ENCODE peak calls at places on chromosomes 7 and 10, in ten cellular contexts. S is uterus, M is esophagus squamous epithelium, N is heart left ventricle, C is upper lobe of left lung, H is testis, W is H1, I is A549, O is lower leg skin, L is esophagus muscularis mucosa. B is an unnamed sample.

GRCh38 chr7:1053002-1053411 is 8.7 kb downstream of the GPR146 start:
- DNase-seq in S (peak), M (no peak), N (no peak), C (peak), H (no peak), W (no peak), I (no peak), O (peak), L (no peak), B (no peak)

GRCh38 chr10:113099431-113100298 is 149.6 kb downstream of the TCF7L2 start:
- DNase-seq in S (no peak), M (no peak), N (no peak), C (no peak), H (peak), W (no peak), I (no peak), O (no peak), L (no peak), B (no peak)

GRCh38 chr10:72186213-72186612 is 29.6 kb upstream of the ANAPC16 start:
- DNase-seq in S (no peak), M (no peak), N (no peak), C (no peak), H (no peak), W (no peak), I (no peak), O (no peak), L (no peak), B (no peak)

GRCh38 chr7:114819629-114820362 is 102.1 kb upstream of the MDFIC start:
- DNase-seq in S (peak), M (no peak), N (no peak), C (no peak), H (no peak), W (no peak), I (peak), O (no peak), L (no peak), B (peak)

GRCh38 chr10:102065561-102066420 is 642 bp downstream of the HPS6 start:
- DNase-seq in S (no peak), M (no peak), N (peak), C (peak), H (no peak), W (no peak), I (peak), O (no peak), L (no peak), B (peak)

GRCh38 chr10:130194194-130194990 is 58.2 kb downstream of the GLRX3 start:
- DNase-seq in S (no peak), M (no peak), N (no peak), C (peak), H (no peak), W (no peak), I (no peak), O (no peak), L (no peak), B (no peak)

GRCh38 chr10:77909021-77909754 is 17.4 kb downstream of the DLG5 start:
- DNase-seq in S (no peak), M (no peak), N (no peak), C (no peak), H (no peak), W (no peak), I (no peak), O (no peak), L (no peak), B (peak)

GRCh38 chr10:70169661-70170364 is 501 bp downstream of the SAR1A start:
- DNase-seq in S (no peak), M (no peak), N (no peak), C (no peak), H (no peak), W (no peak), I (no peak), O (no peak), L (no peak), B (peak)

GRCh38 chr10:79081353-79082034 is 12.7 kb downstream of the ZMIZ1 start:
- DNase-seq in S (no peak), M (no peak), N (no peak), C (no peak), H (no peak), W (no peak), I (no peak), O (no peak), L (no peak), B (no peak)

GRCh38 chr10:87660484-87661133 is 931 bp downstream of the PAPSS2 start:
- DNase-seq in S (peak), M (no peak), N (peak), C (no peak), H (peak), W (no peak), I (no peak), O (no peak), L (no peak), B (peak)

GRCh38 chr7:107924841-107925490 is 34.0 kb downstream of the DLD start:
- DNase-seq in S (no peak), M (no peak), N (no peak), C (no peak), H (no peak), W (no peak), I (no peak), O (no peak), L (no peak), B (no peak)

GRCh38 chr10:108735380-108735779 is 1187.9 kb downstream of the XPNPEP1 start:
- DNase-seq in S (no peak), M (no peak), N (no peak), C (no peak), H (no peak), W (no peak), I (no peak), O (no peak), L (no peak), B (no peak)

GRCh38 chr10:16909961-16910794 is 93.0 kb upstream of the RSU1 start:
- DNase-seq in S (no peak), M (no peak), N (no peak), C (no peak), H (no peak), W (no peak), I (no peak), O (no peak), L (no peak), B (no peak)

GRCh38 chr7:99642099-99642498 is 25.4 kb downstream of the ZSCAN25 start:
- DNase-seq in S (no peak), M (no peak), N (no peak), C (no peak), H (no peak), W (no peak), I (no peak), O (no peak), L (peak), B (no peak)

GRCh38 chr7:25569765-25570164 is 341.5 kb upstream of the NPVF start:
- DNase-seq in S (no peak), M (no peak), N (no peak), C (no peak), H (no peak), W (no peak), I (no peak), O (no peak), L (no peak), B (no peak)

GRCh38 chr7:23679898-23680416 is at the start of gene FAM221A:
- DNase-seq in S (peak), M (peak), N (peak), C (peak), H (peak), W (peak), I (peak), O (peak), L (peak), B (peak)
- TF ChIP-seq POLR2A in S (no peak), M (peak), N (peak), C (no peak), H (peak), W (no peak), I (no peak), O (no peak), L (peak), B (no peak)

GRCh38 chr7:32609463-32609862 is 114.2 kb downstream of the AVL9 start:
- DNase-seq in S (no peak), M (no peak), N (no peak), C (no peak), H (no peak), W (no peak), I (no peak), O (no peak), L (no peak), B (no peak)

GRCh38 chr7:32602470-32602869 is 107.2 kb downstream of the AVL9 start:
- DNase-seq in S (no peak), M (no peak), N (no peak), C (no peak), H (no peak), W (no peak), I (no peak), O (no peak), L (no peak), B (no peak)

DNA sequence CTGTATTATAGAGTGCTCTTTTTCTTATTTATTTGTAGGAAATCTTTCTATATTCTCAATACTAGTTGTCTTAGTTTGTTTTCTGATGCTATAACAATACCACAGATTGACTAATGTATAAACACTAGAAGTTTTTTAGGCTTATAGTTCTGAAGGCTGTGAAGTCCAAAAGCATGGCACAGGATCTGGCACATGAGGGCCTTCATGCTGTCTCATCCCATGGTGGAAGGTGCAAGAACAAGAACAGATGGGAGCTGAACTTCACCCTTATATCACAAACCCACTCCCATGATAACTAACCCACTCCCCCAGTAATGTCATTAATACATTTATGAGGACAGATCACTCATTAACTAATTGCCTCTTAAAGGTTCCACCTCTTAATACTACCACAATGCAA is 109.7 kb downstream of the AVL9 start:
- DNase-seq in S (no peak), M (no peak), N (no peak), C (no peak), H (no peak), W (no peak), I (no peak), O (no peak), L (no peak), B (no peak)
- TF ChIP-seq POLR2A in S (no peak), M (no peak), N (no peak), C (no peak), H (no peak), W (no peak), I (no peak), O (no peak), L (no peak), B (no peak)

DNA sequence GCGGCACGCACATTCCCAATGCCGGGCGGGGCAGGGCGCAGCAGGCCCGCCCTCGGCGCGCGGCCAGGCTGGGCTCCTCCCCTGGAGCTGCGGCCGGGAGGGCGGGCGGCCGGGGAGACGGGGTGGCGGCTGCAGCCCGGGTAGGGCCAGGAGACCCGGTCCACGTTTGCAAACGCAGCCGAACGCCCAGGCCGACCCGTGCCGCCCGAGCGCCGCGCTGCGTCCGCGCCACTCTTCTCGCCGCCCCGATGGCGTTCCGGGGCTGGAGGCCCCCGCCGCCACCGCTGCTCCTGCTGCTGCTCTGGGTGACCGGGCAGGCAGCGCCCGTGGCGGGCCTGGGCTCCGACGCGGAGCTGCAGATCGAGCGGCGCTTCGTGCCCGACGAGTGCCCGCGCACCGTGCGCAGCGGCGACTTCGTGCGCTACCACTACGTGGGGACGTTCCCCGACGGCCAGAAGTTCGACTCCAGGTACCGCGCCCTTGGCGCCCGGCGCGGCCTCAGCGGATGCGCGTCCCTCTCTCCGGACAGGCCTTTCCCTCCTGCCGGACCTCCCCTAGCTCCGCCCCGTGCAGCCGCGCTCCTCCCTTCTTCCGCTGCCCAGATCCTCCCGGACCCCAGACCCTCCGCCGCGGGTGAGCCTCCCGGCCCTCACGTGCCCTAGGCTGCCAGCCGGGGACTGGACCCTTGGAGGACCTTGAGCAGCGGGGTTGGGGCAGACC is at the start of gene FKBP9:
- DNase-seq in S (peak), M (no peak), N (peak), C (peak), H (peak), W (no peak), I (peak), O (peak), L (peak), B (peak)
- TF ChIP-seq POLR2A in S (peak), M (peak), N (peak), C (peak), H (no peak), W (no peak), I (peak), O (no peak), L (peak), B (peak)

GRCh38 chr7:76354516-76354915 is 4.3 kb downstream of the YWHAG start:
- DNase-seq in S (no peak), M (no peak), N (no peak), C (no peak), H (peak), W (no peak), I (no peak), O (no peak), L (no peak), B (no peak)
- TF ChIP-seq POLR2A in S (no peak), M (no peak), N (no peak), C (no peak), H (no peak), W (peak), I (no peak), O (no peak), L (no peak), B (no peak)

DNA sequence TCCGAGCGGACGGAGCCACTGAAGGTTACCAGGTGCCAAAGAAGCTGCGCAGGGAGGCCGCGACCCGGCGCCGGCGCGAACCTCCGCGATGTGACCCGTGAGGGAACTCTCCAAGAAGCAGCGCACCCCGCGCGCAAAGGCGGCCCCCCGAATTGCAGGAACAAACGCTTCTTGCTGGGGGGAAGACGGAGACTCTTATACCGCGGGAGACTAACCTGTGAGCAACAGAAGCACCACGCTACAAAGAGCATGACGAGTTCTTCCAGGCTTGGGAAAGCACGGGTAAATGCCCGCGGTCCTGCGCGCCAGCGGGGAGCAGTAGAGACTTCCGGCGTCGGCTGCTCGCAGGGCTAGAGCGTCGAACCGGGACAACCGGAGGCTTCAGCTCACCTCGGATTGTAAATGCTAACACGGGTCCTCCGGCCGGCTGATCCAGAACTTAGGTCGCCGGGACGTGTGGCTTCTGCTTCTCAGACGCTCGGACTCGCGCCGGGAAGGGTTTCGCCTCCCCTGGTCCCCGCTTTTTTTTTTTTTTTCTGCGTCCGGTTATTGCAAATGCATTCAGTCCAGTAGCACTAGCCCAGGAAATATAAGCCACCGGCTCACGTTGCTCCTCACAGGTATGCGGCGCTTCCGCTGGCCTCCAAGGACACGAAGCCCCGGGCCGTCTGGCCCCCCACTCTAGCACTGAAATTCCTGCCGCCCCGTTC is at the start of gene COA1:
- DNase-seq in S (peak), M (peak), N (peak), C (peak), H (peak), W (peak), I (peak), O (peak), L (peak), B (peak)
- TF ChIP-seq POLR2A in S (no peak), M (peak), N (peak), C (peak), H (no peak), W (peak), I (peak), O (no peak), L (no peak), B (peak)

DNA sequence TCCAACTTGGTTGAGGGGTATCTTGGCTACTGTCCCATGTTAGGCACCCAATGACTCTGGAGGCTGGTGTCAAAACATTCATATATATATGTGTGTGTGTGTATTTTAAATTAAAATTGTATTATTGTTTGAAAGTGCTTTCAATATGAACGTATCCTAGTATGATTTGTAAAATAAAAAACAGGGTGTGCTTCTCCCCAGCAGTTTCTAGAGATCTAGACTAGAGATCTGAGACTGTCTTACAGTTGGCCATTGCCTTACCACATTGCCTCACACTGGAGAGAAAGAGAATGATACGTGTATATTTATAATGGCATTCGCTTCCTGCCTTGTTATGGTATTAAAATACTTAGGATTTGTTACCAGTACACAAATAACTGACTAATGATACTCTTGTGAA is 1.2 kb downstream of the BAG3 start:
- DNase-seq in S (no peak), M (no peak), N (no peak), C (no peak), H (peak), W (no peak), I (peak), O (no peak), L (no peak), B (peak)
- TF ChIP-seq POLR2A in S (no peak), M (peak), N (no peak), C (no peak), H (no peak), W (no peak), I (no peak), O (no peak), L (no peak), B (peak)